ENCODE peak calls at places on chromosomes 7 and 10, in six cellular contexts. O is left lung, B is OCI-LY7, E is cardiac fibroblast, A is A549, Q is Calu3. Z is an unnamed sample.

GRCh38 chr7:84603545-84603944 is 409.0 kb upstream of the SEMA3A start:
- DNase-seq in O (no peak), B (no peak), E (no peak), A (no peak), Q (no peak), Z (no peak)

GRCh38 chr7:100069991-100070390 is 11.5 kb downstream of the ZNF3 start:
- DNase-seq in O (no peak), B (no peak), E (no peak), A (no peak), Q (no peak), Z (no peak)

GRCh38 chr10:132746801-132747625 is 38.9 kb downstream of the NKX6-2 start:
- DNase-seq in O (no peak), B (no peak), E (no peak), A (no peak), Q (no peak), Z (no peak)

GRCh38 chr7:13017881-13018280 is 330.4 kb downstream of the ARL4A start:
- DNase-seq in O (no peak), B (no peak), E (peak), A (no peak), Q (no peak), Z (no peak)

GRCh38 chr7:4753610-4754432 is 21.6 kb upstream of the AP5Z1 start:
- DNase-seq in O (peak), B (peak), E (peak), A (peak), Q (peak), Z (no peak)

GRCh38 chr7:116984917-116985316 is 31.6 kb downstream of the ST7 start:
- DNase-seq in O (no peak), B (peak), E (peak), A (peak), Q (no peak), Z (no peak)

GRCh38 chr7:101410743-101411476 is 48.2 kb downstream of the COL26A1 start:
- DNase-seq in O (no peak), B (peak), E (peak), A (peak), Q (peak), Z (no peak)

GRCh38 chr7:146773506-146773905 is 656.9 kb downstream of the CNTNAP2 start:
- DNase-seq in O (no peak), B (no peak), E (no peak), A (no peak), Q (no peak), Z (no peak)

GRCh38 chr7:45573636-45574470 is at the start of gene ADCY1:
- DNase-seq in O (peak), B (no peak), E (no peak), A (peak), Q (peak), Z (no peak)

GRCh38 chr10:124697837-124698559 is 46.2 kb downstream of the FAM53B start:
- DNase-seq in O (peak), B (no peak), E (peak), A (peak), Q (no peak), Z (no peak)

GRCh38 chr7:51075681-51076580 is 240.7 kb downstream of the COBL start:
- DNase-seq in O (no peak), B (no peak), E (no peak), A (no peak), Q (no peak), Z (no peak)

GRCh38 chr7:50264908-50265307 is 39.6 kb upstream of the IKZF1 start:
- DNase-seq in O (no peak), B (no peak), E (no peak), A (no peak), Q (no peak), Z (no peak)

GRCh38 chr10:97764519-97764931 is 7.3 kb downstream of the SFRP5 start:
- DNase-seq in O (peak), B (peak), E (no peak), A (no peak), Q (no peak), Z (no peak)

GRCh38 chr7:94907420-94908203 is at the start of gene PPP1R9A:
- DNase-seq in O (peak), B (no peak), E (no peak), A (peak), Q (peak), Z (no peak)

GRCh38 chr10:48607356-48608278 is 2.7 kb upstream of the ARHGAP22 start:
- DNase-seq in O (no peak), B (no peak), E (peak), A (no peak), Q (no peak), Z (no peak)

GRCh38 chr7:46080595-46081159 is 159.6 kb upstream of the IGFBP3 start:
- DNase-seq in O (no peak), B (no peak), E (no peak), A (no peak), Q (no peak), Z (no peak)

GRCh38 chr10:97974526-97975525 is 55.6 kb downstream of the CRTAC1 start:
- DNase-seq in O (peak), B (no peak), E (no peak), A (no peak), Q (no peak), Z (no peak)

GRCh38 chr10:48287417-48288391 is 13.2 kb upstream of the FRMPD2 start:
- DNase-seq in O (peak), B (no peak), E (no peak), A (no peak), Q (peak), Z (no peak)

GRCh38 chr10:101188942-101189341 is 40.3 kb downstream of the LBX1 start:
- DNase-seq in O (no peak), B (no peak), E (no peak), A (no peak), Q (no peak), Z (no peak)

GRCh38 chr7:51367614-51367968 is 51.0 kb upstream of the COBL start:
- DNase-seq in O (no peak), B (no peak), E (no peak), A (no peak), Q (no peak), Z (no peak)

GRCh38 chr10:79983286-79983909 is 34.5 kb upstream of the SFTPD start:
- DNase-seq in O (peak), B (no peak), E (no peak), A (no peak), Q (no peak), Z (no peak)

GRCh38 chr10:995559-995926 is 7.3 kb downstream of the GTPBP4 start:
- DNase-seq in O (no peak), B (no peak), E (no peak), A (no peak), Q (no peak), Z (no peak)

GRCh38 chr10:95426482-95426881 is 134.7 kb downstream of the SORBS1 start:
- DNase-seq in O (no peak), B (no peak), E (no peak), A (no peak), Q (no peak), Z (no peak)

GRCh38 chr10:91339729-91340128 is 70.4 kb upstream of the HECTD2 start:
- DNase-seq in O (no peak), B (no peak), E (no peak), A (no peak), Q (no peak), Z (no peak)

GRCh38 chr10:15624405-15625191 is 95.1 kb downstream of the ITGA8 start:
- DNase-seq in O (no peak), B (no peak), E (peak), A (no peak), Q (no peak), Z (peak)

GRCh38 chr10:101031796-101032636 is 982 bp downstream of the SFXN3 start:
- DNase-seq in O (peak), B (no peak), E (peak), A (peak), Q (peak), Z (no peak)

GRCh38 chr10:117320050-117320665 is 55.1 kb downstream of the PDZD8 start:
- DNase-seq in O (no peak), B (peak), E (peak), A (peak), Q (peak), Z (no peak)

GRCh38 chr7:14738086-14738485 is 164.5 kb downstream of the DGKB start:
- DNase-seq in O (no peak), B (no peak), E (no peak), A (no peak), Q (no peak), Z (no peak)

GRCh38 chr7:78232806-78233205 is 434.2 kb downstream of the PHTF2 start:
- DNase-seq in O (no peak), B (no peak), E (peak), A (no peak), Q (no peak), Z (peak)

GRCh38 chr10:79097021-79097695 is 28.4 kb downstream of the ZMIZ1 start:
- DNase-seq in O (no peak), B (no peak), E (no peak), A (no peak), Q (no peak), Z (no peak)

GRCh38 chr10:105733919-105734318 is 1092.8 kb downstream of the SORCS3 start:
- DNase-seq in O (no peak), B (no peak), E (no peak), A (no peak), Q (no peak), Z (no peak)

GRCh38 chr7:134618756-134619530 is 27.7 kb upstream of the BPGM start:
- DNase-seq in O (no peak), B (no peak), E (peak), A (no peak), Q (no peak), Z (no peak)

GRCh38 chr10:103667390-103667789 is 173.9 kb downstream of the NEURL1 start:
- DNase-seq in O (no peak), B (no peak), E (peak), A (no peak), Q (no peak), Z (no peak)

GRCh38 chr7:43674559-43675436 is 54.5 kb downstream of the COA1 start:
- DNase-seq in O (no peak), B (no peak), E (peak), A (peak), Q (peak), Z (peak)

GRCh38 chr10:1413823-1414222 is 323.5 kb downstream of the ADARB2 start:
- DNase-seq in O (no peak), B (no peak), E (no peak), A (no peak), Q (no peak), Z (no peak)

GRCh38 chr10:71475243-71475871 is 78.6 kb downstream of the CDH23 start:
- DNase-seq in O (no peak), B (peak), E (no peak), A (no peak), Q (no peak), Z (no peak)

DNA sequence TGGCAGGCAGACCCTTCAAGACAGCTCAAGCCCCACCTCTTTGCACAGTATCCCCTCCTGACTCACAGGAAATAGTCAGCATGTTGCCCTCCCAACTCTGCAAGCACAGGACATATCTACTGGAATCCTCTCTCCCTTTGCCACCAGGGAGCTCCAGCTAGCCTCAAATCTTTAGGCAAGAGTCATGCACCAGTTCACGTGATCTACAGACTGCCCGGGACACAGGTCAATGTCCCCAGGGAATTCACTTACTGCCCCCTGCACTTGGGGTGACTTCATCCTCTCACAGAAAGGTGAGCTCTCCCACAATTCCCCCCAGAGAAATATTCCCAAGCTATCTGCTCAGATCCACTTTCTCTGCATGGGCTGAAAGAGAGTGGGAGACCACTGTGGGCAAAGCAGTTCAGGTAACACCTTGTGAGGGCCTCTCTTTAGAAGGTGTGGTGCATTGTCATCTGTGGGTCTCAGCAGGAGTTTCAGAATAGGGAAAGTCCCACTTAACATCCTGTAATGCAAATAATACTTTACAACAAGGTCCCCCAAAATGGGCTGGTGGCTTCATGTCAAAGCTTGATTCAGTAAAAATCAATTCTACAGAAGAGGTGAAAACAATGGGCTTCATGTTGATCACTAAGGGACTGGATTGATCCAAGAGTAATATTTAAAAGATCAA is 129.9 kb downstream of the NOC3L start:
- DNase-seq in O (no peak), B (no peak), E (peak), A (no peak), Q (no peak), Z (no peak)
- TF ChIP-seq CTCF in O (no peak), B (no peak), E (no peak), A (no peak), Q (no peak), Z (no peak)

GRCh38 chr7:30894866-30895408 is 16.7 kb upstream of the AQP1 start:
- DNase-seq in O (peak), B (no peak), E (no peak), A (no peak), Q (no peak), Z (no peak)
- TF ChIP-seq CTCF in O (no peak), B (no peak), E (no peak), A (no peak), Q (no peak), Z (peak)

GRCh38 chr7:158885624-158886023 is 29.3 kb downstream of the DYNC2I1 start:
- DNase-seq in O (no peak), B (peak), E (peak), A (peak), Q (no peak), Z (no peak)
- TF ChIP-seq CTCF in O (no peak), B (peak), E (peak), A (peak), Q (no peak), Z (peak)

GRCh38 chr7:151945224-151945623 is 11.0 kb upstream of the GALNTL5 start:
- DNase-seq in O (no peak), B (no peak), E (no peak), A (no peak), Q (no peak), Z (no peak)
- TF ChIP-seq CTCF in O (no peak), B (no peak), E (no peak), A (no peak), Q (no peak), Z (no peak)

DNA sequence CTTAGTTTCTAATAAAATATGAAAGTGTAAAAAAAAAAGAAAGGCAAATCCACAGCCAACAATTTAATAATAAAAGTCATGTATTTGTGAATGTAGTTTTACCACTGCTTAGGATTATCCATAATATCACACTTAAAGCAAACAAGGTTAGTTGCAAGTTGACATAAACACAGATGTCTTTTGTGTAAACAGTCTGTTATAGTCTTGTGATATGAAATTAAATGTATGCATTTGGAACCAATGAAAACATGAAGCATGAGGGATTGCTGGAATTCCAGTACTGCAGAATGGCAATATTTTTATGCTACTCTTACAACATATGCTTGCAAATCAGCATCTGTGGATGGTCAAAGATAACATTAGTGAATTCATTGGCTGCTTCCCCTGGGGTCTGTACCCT is 148.1 kb downstream of the DNAJB9 start:
- DNase-seq in O (no peak), B (no peak), E (no peak), A (no peak), Q (no peak), Z (no peak)
- TF ChIP-seq CTCF in O (no peak), B (no peak), E (no peak), A (no peak), Q (no peak), Z (no peak)

DNA sequence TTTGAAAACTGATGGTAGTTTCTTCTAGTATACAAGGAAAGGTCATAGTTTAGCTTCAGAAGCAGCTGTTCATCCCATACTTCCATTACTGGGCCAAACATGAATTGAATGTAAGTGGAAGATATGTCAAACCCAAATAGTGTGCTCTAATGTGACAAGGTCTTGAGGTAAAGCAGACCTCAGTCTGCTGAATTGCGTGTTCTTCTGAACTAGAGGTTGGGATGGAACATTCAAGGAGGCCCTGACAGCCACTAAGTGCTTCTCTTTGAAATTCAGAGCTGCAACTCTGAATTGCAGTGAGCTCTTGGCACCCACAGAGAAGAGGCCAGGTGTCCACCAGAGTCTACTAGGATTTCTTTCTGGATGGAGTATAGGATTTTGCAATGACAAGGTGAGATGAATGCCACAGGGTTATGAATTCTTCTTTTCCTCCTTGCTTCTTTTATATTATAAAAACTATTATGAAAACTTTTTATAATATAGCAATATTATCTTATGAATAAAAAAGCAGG is 98.5 kb downstream of the IDE start:
- DNase-seq in O (no peak), B (no peak), E (no peak), A (no peak), Q (no peak), Z (no peak)
- TF ChIP-seq CTCF in O (no peak), B (no peak), E (no peak), A (no peak), Q (no peak), Z (no peak)

DNA sequence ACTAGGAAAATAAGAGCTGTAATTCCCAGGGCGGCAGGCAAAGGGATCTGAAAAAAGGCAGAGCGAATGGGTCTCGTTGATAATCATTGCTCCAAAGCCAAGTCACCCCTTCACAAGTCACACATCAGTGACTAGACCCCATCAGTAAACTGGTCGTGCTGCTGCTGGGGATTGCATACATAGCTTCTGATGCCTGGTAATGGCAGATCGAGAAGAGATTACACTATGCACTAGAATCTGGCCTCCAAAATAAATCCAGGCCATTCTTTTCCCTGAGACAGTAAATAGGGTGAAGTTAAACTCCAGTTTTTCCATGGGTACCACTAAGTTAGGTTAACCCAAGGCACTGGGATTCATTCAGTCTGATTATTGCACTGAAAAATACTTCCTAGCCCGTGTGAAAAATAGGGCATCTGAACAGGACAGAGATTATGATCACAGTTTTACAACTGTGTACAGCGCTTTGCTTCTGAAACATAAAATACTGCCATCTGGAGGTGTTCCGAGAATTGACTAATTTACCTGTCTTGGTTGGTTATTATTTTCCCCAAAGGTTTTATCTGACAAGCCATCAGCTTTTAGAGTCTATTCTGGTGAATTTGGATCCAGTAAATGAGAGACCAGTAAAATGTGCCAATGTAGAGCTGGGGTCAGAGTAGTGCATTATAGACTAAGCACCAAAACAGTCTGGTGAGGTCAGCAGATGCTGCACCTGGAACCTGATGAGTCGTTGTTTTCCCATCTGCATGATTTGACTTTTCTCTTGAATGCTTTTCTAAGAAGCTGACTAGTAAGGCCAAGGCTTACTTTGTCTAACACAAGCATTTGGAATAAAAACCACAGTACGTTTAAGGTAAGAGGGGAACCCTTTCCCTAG is 82.9 kb upstream of the AFAP1L2 start:
- DNase-seq in O (no peak), B (no peak), E (peak), A (no peak), Q (no peak), Z (no peak)
- TF ChIP-seq CTCF in O (no peak), B (peak), E (no peak), A (peak), Q (no peak), Z (no peak)

GRCh38 chr10:28734940-28735759 is 57.8 kb downstream of the BAMBI start:
- DNase-seq in O (no peak), B (no peak), E (peak), A (peak), Q (peak), Z (peak)

GRCh38 chr10:28733647-28734046 is 56.3 kb downstream of the BAMBI start:
- DNase-seq in O (no peak), B (no peak), E (no peak), A (no peak), Q (no peak), Z (no peak)

GRCh38 chr10:28737096-28737495 is 59.8 kb downstream of the BAMBI start:
- DNase-seq in O (no peak), B (no peak), E (no peak), A (no peak), Q (no peak), Z (no peak)

GRCh38 chr10:28733245-28733644 is 55.9 kb downstream of the BAMBI start:
- DNase-seq in O (no peak), B (no peak), E (no peak), A (no peak), Q (no peak), Z (no peak)

GRCh38 chr10:28738200-28738599 is 60.9 kb downstream of the BAMBI start:
- DNase-seq in O (no peak), B (peak), E (no peak), A (no peak), Q (no peak), Z (no peak)
- TF ChIP-seq CTCF in O (no peak), B (peak), E (peak), A (no peak), Q (no peak), Z (peak)

Z was measured in AG09309.